ENCODE peak calls at places on chromosomes 7 and 10, in six cellular contexts. I is fibroblast of lung, P is IMR-90, J is left ventricle myocardium inferior, W is lower leg skin, T is GM06990. N is an unnamed sample.

GRCh38 chr7:145036592-145037386 is 200.9 kb upstream of the TPK1 start:
- DNase-seq in I (peak), P (peak), J (no peak), W (peak), T (peak), N (peak)

GRCh38 chr10:133528845-133529575 is 1.8 kb downstream of the CYP2E1 start:
- DNase-seq in I (no peak), P (peak), J (no peak), W (no peak), T (no peak), N (no peak)

GRCh38 chr7:34070486-34071323 is 165.4 kb downstream of the BMPER start:
- DNase-seq in I (peak), P (peak), J (no peak), W (no peak), T (no peak), N (no peak)

GRCh38 chr10:71214641-71215160 is 2.3 kb downstream of the UNC5B start:
- DNase-seq in I (no peak), P (no peak), J (no peak), W (no peak), T (no peak), N (no peak)

GRCh38 chr7:22651036-22651435 is 76.0 kb upstream of the IL6 start:
- DNase-seq in I (no peak), P (peak), J (no peak), W (no peak), T (no peak), N (no peak)

GRCh38 chr7:945147-945555 is 9.3 kb downstream of the ADAP1 start:
- DNase-seq in I (no peak), P (no peak), J (no peak), W (no peak), T (no peak), N (no peak)

GRCh38 chr7:83339927-83340326 is 177.2 kb upstream of the PCLO start:
- DNase-seq in I (no peak), P (no peak), J (no peak), W (no peak), T (no peak), N (no peak)

GRCh38 chr7:148650232-148650858 is 48.4 kb upstream of the CUL1 start:
- DNase-seq in I (peak), P (peak), J (no peak), W (no peak), T (no peak), N (no peak)

GRCh38 chr10:102752934-102753664 is 9.4 kb downstream of the WBP1L start:
- DNase-seq in I (peak), P (peak), J (no peak), W (peak), T (no peak), N (no peak)

GRCh38 chr7:44391746-44392617 is 66.6 kb upstream of the CAMK2B start:
- DNase-seq in I (no peak), P (no peak), J (no peak), W (peak), T (no peak), N (no peak)

GRCh38 chr7:78020874-78021249 is 222.3 kb downstream of the PHTF2 start:
- DNase-seq in I (no peak), P (no peak), J (no peak), W (no peak), T (no peak), N (no peak)

GRCh38 chr7:78018541-78019456 is 220.2 kb downstream of the PHTF2 start:
- DNase-seq in I (peak), P (peak), J (peak), W (peak), T (peak), N (peak)

GRCh38 chr7:78019457-78020130 is 221.0 kb downstream of the PHTF2 start:
- DNase-seq in I (peak), P (peak), J (peak), W (peak), T (peak), N (peak)

GRCh38 chr7:78022165-78022564 is 223.6 kb downstream of the PHTF2 start:
- DNase-seq in I (no peak), P (no peak), J (no peak), W (no peak), T (no peak), N (no peak)

GRCh38 chr7:78020131-78020873 is 221.7 kb downstream of the PHTF2 start:
- DNase-seq in I (peak), P (peak), J (no peak), W (peak), T (peak), N (peak)
- TF ChIP-seq CTCF in I (peak), P (peak), J (peak), W (no peak), T (peak), N (peak)

GRCh38 chr10:73910401-73910763 is 550 bp upstream of the PLAU start:
- DNase-seq in I (no peak), P (peak), J (no peak), W (no peak), T (no peak), N (no peak)
- TF ChIP-seq CTCF in I (no peak), P (no peak), J (no peak), W (no peak), T (no peak), N (no peak)

GRCh38 chr7:111855842-111856227 is 293.5 kb upstream of the IMMP2L start:
- DNase-seq in I (peak), P (peak), J (no peak), W (no peak), T (no peak), N (no peak)
- TF ChIP-seq CTCF in I (no peak), P (peak), J (no peak), W (no peak), T (peak), N (no peak)

DNA sequence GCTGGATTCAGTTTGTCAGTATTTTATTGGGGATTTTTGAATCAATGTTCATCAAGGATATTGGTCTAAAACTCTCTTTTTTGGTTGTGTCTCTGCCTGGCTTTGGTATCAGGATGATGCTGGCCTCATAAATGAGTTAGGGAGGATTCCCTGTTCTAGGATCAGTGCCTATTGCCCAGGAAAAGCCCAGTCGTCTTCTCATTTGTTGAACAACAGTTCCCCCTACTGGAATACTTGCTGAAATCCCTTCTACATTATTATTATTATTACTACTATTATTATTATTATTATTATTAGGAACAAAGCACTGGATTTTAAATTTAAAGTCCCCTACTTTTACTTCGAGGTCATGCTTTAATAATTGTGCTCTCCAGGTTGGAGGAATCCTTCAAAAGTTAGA is 528.9 kb downstream of the MAGI2 start:
- DNase-seq in I (peak), P (peak), J (no peak), W (no peak), T (no peak), N (no peak)
- TF ChIP-seq CTCF in I (no peak), P (peak), J (peak), W (no peak), T (peak), N (peak)

DNA sequence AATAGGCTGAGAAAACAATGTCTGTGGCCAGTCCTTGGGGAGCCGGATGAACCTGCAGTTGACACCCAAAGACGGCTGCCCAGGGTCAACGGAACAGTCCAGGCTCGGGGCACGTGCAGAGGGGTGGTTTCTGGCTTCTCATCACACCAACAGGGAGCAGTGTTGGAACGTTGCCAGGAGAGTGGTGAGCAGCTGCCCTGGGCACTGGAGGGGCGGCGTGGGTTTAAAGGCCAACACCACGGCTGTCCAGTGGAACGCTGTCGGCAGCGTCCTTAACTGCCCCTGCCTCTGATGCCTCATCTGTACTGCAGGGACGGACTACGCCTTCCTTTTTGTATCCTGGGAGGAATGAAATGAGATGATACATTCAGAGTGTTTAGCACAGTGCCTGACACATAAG is 19.8 kb downstream of the JCAD start:
- DNase-seq in I (no peak), P (no peak), J (no peak), W (no peak), T (no peak), N (no peak)
- TF ChIP-seq CTCF in I (no peak), P (no peak), J (no peak), W (no peak), T (no peak), N (no peak)

DNA sequence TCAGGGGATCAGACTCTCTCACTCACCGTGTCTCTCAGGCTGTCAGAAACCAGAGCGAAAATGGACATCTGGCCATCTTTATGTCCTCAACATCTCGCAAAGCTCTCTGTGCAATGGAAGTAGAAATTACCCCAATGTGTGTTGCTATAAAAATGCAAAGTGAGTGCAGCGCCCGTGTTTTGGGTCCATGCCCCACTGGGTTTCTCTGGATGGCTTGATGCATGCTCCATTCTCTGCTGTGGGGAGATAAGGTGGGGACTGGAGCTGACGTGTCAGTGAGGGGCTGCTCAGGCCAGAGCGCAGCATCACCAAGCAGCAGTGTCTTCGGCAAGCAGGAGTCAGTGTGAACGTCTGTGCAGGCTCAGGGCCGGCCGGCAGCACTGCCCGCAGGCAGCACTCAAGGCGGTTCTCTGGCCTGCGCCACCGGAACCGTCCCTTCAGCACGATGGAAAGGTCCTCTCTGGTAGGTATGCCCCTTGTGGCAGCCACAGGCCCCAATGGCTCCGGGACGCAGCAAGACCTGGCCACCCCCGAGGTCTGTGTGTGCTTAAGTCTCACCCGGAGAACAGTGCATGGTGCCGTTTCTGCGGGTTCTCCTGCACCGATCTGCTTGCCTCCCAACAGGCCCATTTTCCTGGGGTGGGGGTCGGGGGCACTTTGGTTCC is 30.2 kb downstream of the WDR86 start:
- DNase-seq in I (no peak), P (no peak), J (no peak), W (no peak), T (no peak), N (no peak)
- TF ChIP-seq CTCF in I (no peak), P (no peak), J (no peak), W (no peak), T (no peak), N (no peak)